ENCODE peak calls at places on chromosomes 16 and 17, in eight cellular contexts. L, M, Y, O, R, W, K and Z are unnamed samples. For H3K27me3, the result is how much of the 10 kb centered on the place peaks cover.

GRCh38 chr17:3818786-3819185 is 17.8 kb upstream of the ITGAE start:
- DNase-seq in M (no peak), Y (no peak), R (no peak), K (no peak), O (no peak), L (no peak), W (no peak), Z (no peak)

GRCh38 chr16:76816475-76816874 is 374.5 kb upstream of the MON1B start:
- DNase-seq in R (no peak), L (no peak), O (no peak), K (no peak), Y (no peak), M (no peak), W (no peak), Z (no peak)

GRCh38 chr17:41910701-41911391 is 7.9 kb downstream of the ACLY start:
- DNase-seq in W (peak), O (no peak), Y (no peak), K (no peak), R (no peak), L (no peak), M (peak), Z (no peak)

GRCh38 chr17:78291944-78292910 is 60.8 kb downstream of the TMEM235 start:
- DNase-seq in R (no peak), M (no peak), L (no peak), K (no peak), O (no peak), W (no peak), Y (no peak), Z (no peak)

GRCh38 chr17:17151962-17152361 is 54.2 kb downstream of the PLD6 start:
- DNase-seq in R (peak), M (peak), K (peak), Y (no peak), O (peak), L (no peak), W (peak), Z (no peak)

GRCh38 chr16:11101695-11102522 is 154.1 kb downstream of the SOCS1 start:
- DNase-seq in R (no peak), K (no peak), Y (no peak), O (no peak), W (peak), L (no peak), M (peak), Z (no peak)

GRCh38 chr16:53912155-53912554 is 208.2 kb downstream of the FTO start:
- DNase-seq in R (no peak), Y (no peak), K (no peak), L (no peak), O (no peak), M (no peak), W (no peak), Z (no peak)

GRCh38 chr17:50239913-50240312 is 34.4 kb upstream of the TMEM92 start:
- DNase-seq in K (peak), R (no peak), O (no peak), M (no peak), L (no peak), W (no peak), Y (no peak), Z (no peak)

GRCh38 chr16:53988136-53988535 is 284.2 kb downstream of the FTO start:
- DNase-seq in Y (no peak), K (no peak), R (no peak), W (no peak), L (no peak), M (no peak), O (no peak), Z (no peak)

GRCh38 chr16:305916-306315 is 23.0 kb downstream of the PDIA2 start:
- DNase-seq in R (no peak), K (no peak), O (no peak), Y (no peak), L (no peak), W (no peak), M (no peak), Z (no peak)

GRCh38 chr17:72399023-72399607 is 278.3 kb downstream of the SOX9 start:
- DNase-seq in R (no peak), W (no peak), O (no peak), L (no peak), Y (no peak), K (no peak), M (no peak), Z (no peak)

GRCh38 chr16:28985206-28985605 is 354 bp downstream of the LAT start:
- DNase-seq in W (no peak), R (no peak), O (no peak), K (no peak), Y (no peak), L (no peak), M (no peak), Z (no peak)
- H3K4me3 ChIP-seq in W (no peak), R (peak), O (no peak), K (peak), Y (no peak), L (no peak), M (no peak), Z (peak)

GRCh38 chr16:87392823-87393679 is 915 bp downstream of the MAP1LC3B start:
- DNase-seq in L (no peak), W (peak), O (peak), Y (peak), K (no peak), R (peak), M (peak), Z (peak)

GRCh38 chr16:87390641-87391323 is 1.4 kb upstream of the MAP1LC3B start:
- DNase-seq in Y (no peak), L (no peak), R (no peak), K (no peak), O (no peak), W (no peak), M (no peak), Z (no peak)

GRCh38 chr16:87391324-87391949 is 699 bp upstream of the MAP1LC3B start:
- DNase-seq in O (peak), W (peak), R (peak), K (peak), L (no peak), Y (peak), M (no peak), Z (no peak)

GRCh38 chr16:87393680-87394055 is 1.5 kb downstream of the MAP1LC3B start:
- DNase-seq in R (no peak), W (no peak), Y (no peak), K (no peak), M (no peak), O (no peak), L (no peak), Z (no peak)

GRCh38 chr16:87391950-87392822 is at the start of gene MAP1LC3B:
- DNase-seq in W (peak), M (peak), L (peak), Y (peak), R (peak), K (peak), O (peak), Z (peak)
- H3K27me3 ChIP-seq in W (under half), M (under half), L (under half), Y (under half), R (under half), K (under half), O (under half), Z (under half)

GRCh38 chr16:72443809-72444208 is 271.9 kb upstream of the PMFBP1 start:
- DNase-seq in W (no peak), K (no peak), O (no peak), Y (no peak), L (no peak), R (no peak), M (peak), Z (no peak)
- TF ChIP-seq CTCF in W (no peak), K (no peak), O (no peak), Y (no peak), L (no peak), R (no peak), M (no peak), Z (no peak)

DNA sequence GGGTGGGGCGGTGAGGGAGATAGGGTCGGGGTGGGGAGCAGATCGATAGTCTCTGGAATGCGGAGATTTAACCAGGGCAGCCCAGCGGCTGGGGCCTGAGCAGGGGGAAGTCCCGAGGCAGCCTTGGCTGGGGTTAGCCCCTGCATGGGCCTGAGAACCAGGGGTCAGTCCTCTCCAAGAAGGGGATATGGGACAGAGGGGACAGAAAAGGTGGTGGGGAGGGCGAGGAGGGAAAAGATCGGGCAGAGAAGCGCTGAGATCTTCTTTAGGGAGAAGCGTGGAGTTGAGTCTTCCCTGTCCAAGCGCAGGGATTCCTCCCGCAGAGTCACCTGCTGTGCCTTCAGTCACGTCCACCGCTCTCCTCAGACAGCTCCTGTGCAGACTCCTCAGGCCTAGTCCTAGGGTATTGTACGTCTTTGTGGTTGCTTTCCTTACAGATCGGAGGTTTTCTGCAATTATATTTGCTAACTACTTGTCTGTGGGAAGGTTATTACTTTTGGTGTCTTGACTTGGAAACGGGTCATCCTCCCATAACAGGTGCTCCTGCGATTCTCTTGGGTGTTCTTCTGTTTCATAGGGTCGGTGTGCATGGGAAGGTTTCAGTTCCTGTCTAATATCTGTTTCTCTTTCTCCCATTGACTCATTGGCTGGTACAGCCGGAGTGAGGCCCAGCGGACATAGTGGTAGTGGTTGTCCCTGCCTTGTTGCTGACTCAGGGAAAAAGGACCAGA is 952 bp downstream of the CD300A start:
- DNase-seq in R (peak), O (no peak), K (no peak), Y (no peak), M (no peak), W (no peak), L (no peak), Z (peak)
- H3K4me3 ChIP-seq in R (peak), O (peak), K (peak), Y (no peak), M (no peak), W (no peak), L (peak), Z (peak)

DNA sequence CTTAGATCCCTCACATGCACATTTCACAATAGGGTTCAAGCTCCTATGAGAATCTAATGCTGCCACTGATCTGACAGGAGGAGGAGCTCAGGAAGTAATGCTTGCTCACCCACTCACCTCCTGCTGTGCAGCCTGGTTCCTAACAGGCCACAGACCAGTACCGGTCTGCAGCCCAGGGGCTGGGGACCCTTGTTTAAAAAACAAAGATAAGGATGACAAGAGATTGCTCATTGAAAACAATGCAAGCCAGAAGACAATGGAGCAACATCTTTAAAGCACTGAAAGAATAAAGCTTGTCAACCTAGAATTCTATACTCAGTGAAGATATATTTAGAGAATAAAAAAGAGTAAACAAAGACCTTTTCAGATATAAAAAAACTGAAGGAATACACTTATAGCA is 22.8 kb upstream of the FA2H start:
- DNase-seq in Y (no peak), M (no peak), O (no peak), R (no peak), L (no peak), K (no peak), W (no peak), Z (no peak)
- H3K27me3 ChIP-seq in Y (under half), M (under half), O (under half), R (under half), L (under half), K (under half), W (under half), Z (under half)

DNA sequence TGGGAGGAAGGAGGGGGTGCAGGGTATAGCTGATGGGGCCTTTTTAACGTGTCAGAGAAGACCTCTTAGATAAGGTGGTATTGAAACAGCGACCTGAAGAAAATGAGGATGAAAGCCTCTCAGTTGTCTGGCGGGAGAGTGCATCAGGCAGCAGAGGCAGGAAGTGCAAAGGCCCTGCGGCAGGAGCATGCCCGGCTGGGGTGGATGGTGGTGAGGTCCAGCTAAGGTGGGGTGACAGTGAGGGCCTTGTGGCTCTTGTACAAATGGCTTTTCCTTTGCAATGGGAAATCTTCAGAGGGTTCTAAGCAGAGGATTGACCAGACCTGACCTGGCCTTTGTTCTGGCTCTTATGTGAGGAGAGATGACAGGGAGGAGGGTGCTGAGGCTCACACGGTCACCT is 11.4 kb downstream of the MMP15 start:
- DNase-seq in R (no peak), Y (no peak), W (no peak), K (no peak), M (no peak), O (no peak), L (no peak), Z (no peak)
- TF ChIP-seq CTCF in R (no peak), Y (no peak), W (no peak), K (no peak), M (no peak), O (no peak), L (no peak), Z (no peak)

GRCh38 chr17:1916339-1916738 is 86.5 kb downstream of the RPA1 start:
- DNase-seq in R (no peak), M (no peak), Y (no peak), W (no peak), L (no peak), O (no peak), K (no peak), Z (no peak)
- H3K4me3 ChIP-seq in R (no peak), M (no peak), Y (no peak), W (no peak), L (no peak), O (no peak), K (no peak), Z (no peak)

GRCh38 chr17:79750650-79751545 is 20.2 kb downstream of the ENPP7 start:
- DNase-seq in L (no peak), W (no peak), R (no peak), M (no peak), Y (no peak), O (no peak), K (no peak), Z (peak)

GRCh38 chr17:79748296-79749099 is 17.8 kb downstream of the ENPP7 start:
- DNase-seq in Y (no peak), O (no peak), K (no peak), W (no peak), M (no peak), R (no peak), L (no peak), Z (no peak)

GRCh38 chr17:79749156-79749815 is 18.5 kb downstream of the ENPP7 start:
- DNase-seq in O (no peak), K (no peak), Y (no peak), W (peak), R (no peak), L (no peak), M (peak), Z (no peak)

GRCh38 chr17:79752175-79752574 is 21.4 kb downstream of the ENPP7 start:
- DNase-seq in L (no peak), O (no peak), R (no peak), K (no peak), M (no peak), Y (no peak), W (no peak), Z (no peak)

DNA sequence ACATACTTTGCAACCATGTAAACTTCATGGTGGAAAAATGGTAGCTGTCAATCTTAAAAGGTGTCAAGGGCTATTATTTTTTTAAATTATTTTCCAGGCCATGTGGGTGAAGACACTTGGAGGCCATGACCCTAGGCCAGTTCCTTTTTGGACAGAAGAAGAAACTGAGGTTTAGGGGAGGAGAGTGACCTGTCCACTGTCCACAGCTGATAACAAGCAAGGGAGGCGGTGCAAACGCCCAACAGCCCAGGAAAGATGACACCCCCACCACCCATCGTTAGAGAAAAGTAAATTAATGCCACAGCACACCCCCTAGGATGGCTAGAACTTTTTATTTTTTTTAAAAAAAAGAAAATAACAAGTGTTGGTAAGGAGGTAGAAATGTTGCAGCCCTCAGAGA is 19.2 kb downstream of the ENPP7 start:
- DNase-seq in R (no peak), W (no peak), L (no peak), Y (no peak), O (no peak), M (no peak), K (no peak), Z (no peak)
- H3K27me3 ChIP-seq in R (under half), W (under half), L (under half), Y (half or more), O (under half), M (half or more), K (half or more), Z (under half)